ENCODE peak calls at places on chromosomes 3 and 15, in six cellular contexts. I is heart left ventricle; C is T47D; F is activated naive CD4-positive, alpha-beta T cell treated with anti-CD3 and anti-CD28 coated beads, Interleukin-2, amount 50 U/mL, for 16 hours; T is NAMALWA; A is IMR-90. N is an unnamed sample.

GRCh38 chr15:41462396-41462795 is 31.3 kb upstream of the ITPKA start:
- DNase-seq in I (no peak), C (no peak), F (no peak), T (no peak), A (peak), N (no peak)

GRCh38 chr3:186639778-186640472 is at the start of gene FETUB:
- DNase-seq in I (no peak), C (no peak), F (no peak), T (no peak), A (no peak), N (no peak)

GRCh38 chr3:177196473-177197040 is 725 bp downstream of the TBL1XR1 start:
- DNase-seq in I (no peak), C (peak), F (peak), T (peak), A (peak), N (peak)

GRCh38 chr3:851098-851790 is 241.6 kb upstream of the CNTN6 start:
- DNase-seq in I (no peak), C (peak), F (no peak), T (peak), A (no peak), N (no peak)

GRCh38 chr3:154194869-154195268 is 73.7 kb downstream of the ARHGEF26 start:
- DNase-seq in I (no peak), C (no peak), F (no peak), T (no peak), A (peak), N (no peak)

GRCh38 chr3:64214002-64214696 is 11.1 kb downstream of the PRICKLE2 start:
- DNase-seq in I (peak), C (peak), F (no peak), T (no peak), A (peak), N (peak)

GRCh38 chr3:34419801-34420200 is 621.4 kb downstream of the PDCD6IP start:
- DNase-seq in I (no peak), C (peak), F (no peak), T (no peak), A (no peak), N (no peak)

GRCh38 chr3:66363133-66363532 is 137.7 kb downstream of the LRIG1 start:
- DNase-seq in I (no peak), C (no peak), F (no peak), T (no peak), A (peak), N (no peak)

GRCh38 chr15:67832031-67832551 is 6.8 kb downstream of the SKOR1 start:
- DNase-seq in I (no peak), C (peak), F (no peak), T (peak), A (peak), N (no peak)

GRCh38 chr15:66765478-66766281 is 63.6 kb downstream of the SMAD6 start:
- DNase-seq in I (no peak), C (peak), F (no peak), T (no peak), A (no peak), N (no peak)

GRCh38 chr15:41689834-41690233 is 29.6 kb downstream of the MGA start:
- DNase-seq in I (no peak), C (no peak), F (no peak), T (no peak), A (no peak), N (no peak)

GRCh38 chr15:40190591-40190990 is 29.7 kb downstream of the BUB1B start:
- DNase-seq in I (no peak), C (no peak), F (no peak), T (no peak), A (peak), N (no peak)

GRCh38 chr15:31390777-31391486 is 64.3 kb downstream of the KLF13 start:
- DNase-seq in I (peak), C (no peak), F (no peak), T (no peak), A (no peak), N (peak)

GRCh38 chr3:70108072-70108471 is 108.5 kb downstream of the SAMMSON start:
- DNase-seq in I (no peak), C (peak), F (no peak), T (peak), A (peak), N (no peak)

GRCh38 chr3:150059729-150060128 is 89.0 kb upstream of the PFN2 start:
- DNase-seq in I (no peak), C (no peak), F (no peak), T (no peak), A (no peak), N (no peak)

GRCh38 chr3:32421991-32422859 is 30.6 kb downstream of the CMTM7 start:
- DNase-seq in I (peak), C (peak), F (no peak), T (no peak), A (peak), N (peak)

GRCh38 chr3:24598691-24599090 is 104.0 kb upstream of the THRB start:
- DNase-seq in I (no peak), C (no peak), F (no peak), T (no peak), A (no peak), N (no peak)

GRCh38 chr15:29827421-29827820 is 5.2 kb upstream of the TJP1 start:
- DNase-seq in I (no peak), C (no peak), F (no peak), T (no peak), A (no peak), N (no peak)

GRCh38 chr3:63970596-63971468 is 52.5 kb downstream of the PSMD6 start:
- DNase-seq in I (no peak), C (no peak), F (no peak), T (no peak), A (no peak), N (no peak)

GRCh38 chr15:34951993-34952392 is 17.5 kb downstream of the AQR start:
- DNase-seq in I (no peak), C (no peak), F (no peak), T (no peak), A (no peak), N (no peak)

GRCh38 chr15:66053991-66054390 is 184.7 kb downstream of the RAB11A start:
- DNase-seq in I (no peak), C (no peak), F (no peak), T (no peak), A (no peak), N (no peak)

GRCh38 chr3:105417538-105418289 is 51.0 kb downstream of the ALCAM start:
- DNase-seq in I (no peak), C (no peak), F (no peak), T (no peak), A (peak), N (no peak)